ENCODE peak calls at places on chromosomes 11 and 22, in five cellular contexts. One of them, this sample, is unnamed.

GRCh38 chr22:49724030-49724892 is 103.4 kb downstream of the BRD1 start:
- DNase-seq in T-cell: no peak
- DNase-seq in amniotic stem cell: no peak
- DNase-seq in osteoblast: peak; percentile 85
- DNase-seq in fibroblast of mammary gland: no peak
- DNase-seq in this sample: no peak

GRCh38 chr11:14577835-14578529 is 57.8 kb upstream of the PSMA1 start:
- DNase-seq in T-cell: no peak
- DNase-seq in amniotic stem cell: no peak
- DNase-seq in osteoblast: no peak
- DNase-seq in fibroblast of mammary gland: no peak
- DNase-seq in this sample: no peak

GRCh38 chr11:35362571-35362980 is 56.8 kb downstream of the SLC1A2 start:
- DNase-seq in T-cell: no peak
- DNase-seq in amniotic stem cell: no peak
- DNase-seq in osteoblast: no peak
- DNase-seq in fibroblast of mammary gland: peak; percentile 57
- DNase-seq in this sample: no peak

GRCh38 chr11:97290444-97291041 is 900.7 kb downstream of the JRKL start:
- DNase-seq in T-cell: no peak
- DNase-seq in amniotic stem cell: no peak
- DNase-seq in osteoblast: no peak
- DNase-seq in fibroblast of mammary gland: no peak
- DNase-seq in this sample: no peak

GRCh38 chr11:2512431-2513407 is 67.9 kb downstream of the KCNQ1 start:
- DNase-seq in T-cell: no peak
- DNase-seq in amniotic stem cell: no peak
- DNase-seq in osteoblast: peak; percentile 60
- DNase-seq in fibroblast of mammary gland: no peak
- DNase-seq in this sample: peak; percentile 45

GRCh38 chr11:991034-991433 is 45.5 kb downstream of the MUC6 start:
- DNase-seq in T-cell: no peak
- DNase-seq in amniotic stem cell: no peak
- DNase-seq in osteoblast: no peak
- DNase-seq in fibroblast of mammary gland: no peak
- DNase-seq in this sample: no peak

GRCh38 chr11:118634435-118635236 is 27.2 kb downstream of the PHLDB1 start:
- DNase-seq in T-cell: no peak
- DNase-seq in amniotic stem cell: no peak
- DNase-seq in osteoblast: peak; percentile 89
- DNase-seq in fibroblast of mammary gland: peak; percentile 64
- DNase-seq in this sample: no peak

GRCh38 chr11:85875505-85875904 is 20.3 kb downstream of the CCDC83 start:
- DNase-seq in T-cell: no peak
- DNase-seq in amniotic stem cell: no peak
- DNase-seq in osteoblast: no peak
- DNase-seq in fibroblast of mammary gland: peak; percentile 72
- DNase-seq in this sample: no peak

GRCh38 chr11:68253682-68254081 is 18.1 kb downstream of the C11orf24 start:
- DNase-seq in T-cell: no peak
- DNase-seq in amniotic stem cell: no peak
- DNase-seq in osteoblast: no peak
- DNase-seq in fibroblast of mammary gland: no peak
- DNase-seq in this sample: peak; percentile 29

GRCh38 chr11:35549787-35550186 is 24.4 kb upstream of the PAMR1 start:
- DNase-seq in T-cell: no peak
- DNase-seq in amniotic stem cell: peak; percentile 86
- DNase-seq in osteoblast: peak; percentile 91
- DNase-seq in fibroblast of mammary gland: peak; percentile 97
- DNase-seq in this sample: peak; percentile 16

GRCh38 chr11:107770546-107770945 is 58.7 kb upstream of the SLN start:
- DNase-seq in T-cell: no peak
- DNase-seq in amniotic stem cell: no peak
- DNase-seq in osteoblast: peak; percentile 81
- DNase-seq in fibroblast of mammary gland: peak; percentile 40
- DNase-seq in this sample: no peak

GRCh38 chr22:46212195-46212594 is 37.9 kb downstream of the CDPF1 start:
- DNase-seq in T-cell: no peak
- DNase-seq in amniotic stem cell: no peak
- DNase-seq in osteoblast: no peak
- DNase-seq in fibroblast of mammary gland: no peak
- DNase-seq in this sample: no peak

GRCh38 chr11:124884340-124884739 is 13.3 kb downstream of the ROBO4 start:
- DNase-seq in T-cell: no peak
- DNase-seq in amniotic stem cell: no peak
- DNase-seq in osteoblast: peak; percentile 45
- DNase-seq in fibroblast of mammary gland: no peak
- DNase-seq in this sample: peak; percentile 26

GRCh38 chr11:19727246-19727645 is 14.6 kb downstream of the NAV2 start:
- DNase-seq in T-cell: no peak
- DNase-seq in amniotic stem cell: no peak
- DNase-seq in osteoblast: no peak
- DNase-seq in fibroblast of mammary gland: peak; percentile 79
- DNase-seq in this sample: no peak

GRCh38 chr11:31940396-31941037 is 129.4 kb upstream of the PAX6 start:
- DNase-seq in T-cell: no peak
- DNase-seq in amniotic stem cell: no peak
- DNase-seq in osteoblast: no peak
- DNase-seq in fibroblast of mammary gland: peak; percentile 43
- DNase-seq in this sample: no peak

GRCh38 chr22:50308597-50308935 is 1.1 kb upstream of the PLXNB2 start:
- DNase-seq in T-cell: no peak
- DNase-seq in amniotic stem cell: no peak
- DNase-seq in osteoblast: peak; percentile 95
- DNase-seq in fibroblast of mammary gland: peak; percentile 30
- DNase-seq in this sample: no peak

GRCh38 chr22:40215266-40215665 is 37.5 kb downstream of the TNRC6B start:
- DNase-seq in T-cell: no peak
- DNase-seq in amniotic stem cell: no peak
- DNase-seq in osteoblast: no peak
- DNase-seq in fibroblast of mammary gland: no peak
- DNase-seq in this sample: no peak

GRCh38 chr11:119764108-119764874 is 35.3 kb upstream of the NECTIN1 start:
- DNase-seq in T-cell: no peak
- DNase-seq in amniotic stem cell: no peak
- DNase-seq in osteoblast: no peak
- DNase-seq in fibroblast of mammary gland: peak; percentile 35
- DNase-seq in this sample: peak; percentile 39

GRCh38 chr22:30610299-30610698 is 3.3 kb downstream of the TCN2 start:
- DNase-seq in T-cell: no peak
- DNase-seq in amniotic stem cell: no peak
- DNase-seq in osteoblast: peak; percentile 3
- DNase-seq in fibroblast of mammary gland: no peak
- DNase-seq in this sample: no peak

This sample was measured in Caco-2.